ENCODE peak calls at places on chromosome 4, in six cellular contexts. N, E, I, S, C and R are unnamed samples.
A peak's percentile ranks its signal among the peaks of the same experiment; 100 is the strongest.

GRCh38 chr4:111136438-111136837 is 513.6 kb upstream of the PITX2 start:
- DNase-seq in N (no peak), E (no peak), I (no peak), S (no peak), C (no peak), R (peak; percentile 29)

GRCh38 chr4:181766061-181766460 is 477.1 kb upstream of the TENM3 start:
- DNase-seq in N (no peak), E (no peak), I (no peak), S (no peak), C (no peak), R (peak; percentile 3)

GRCh38 chr4:142016031-142016430 is 379.6 kb downstream of the IL15 start:
- DNase-seq in N (no peak), E (no peak), I (no peak), S (no peak), C (no peak), R (no peak)

GRCh38 chr4:153465583-153465921 is 608 bp upstream of the TMEM131L start:
- DNase-seq in N (peak; percentile 37), E (peak; percentile 74), I (peak; percentile 51), S (peak; percentile 63), C (peak; percentile 60), R (peak; percentile 62)

GRCh38 chr4:1011022-1011694 is at the start of gene FGFRL1:
- DNase-seq in N (peak; percentile 69), E (peak; percentile 99), I (peak; percentile 86), S (peak; percentile 94), C (peak; percentile 96), R (peak; percentile 95)

GRCh38 chr4:174398728-174399127 is 115.0 kb downstream of the CEP44 start:
- DNase-seq in N (no peak), E (no peak), I (peak; percentile 70), S (no peak), C (no peak), R (no peak)

GRCh38 chr4:38177035-38177791 is 217.0 kb downstream of the PTTG2 start:
- DNase-seq in N (no peak), E (no peak), I (no peak), S (no peak), C (no peak), R (no peak)

GRCh38 chr4:15690020-15690809 is 8.6 kb downstream of the FAM200B start:
- DNase-seq in N (peak; percentile 45), E (no peak), I (peak; percentile 88), S (no peak), C (peak; percentile 76), R (peak; percentile 63)

GRCh38 chr4:1871471-1872021 is 353 bp downstream of the NSD2 start:
- DNase-seq in N (no peak), E (peak; percentile 70), I (peak; percentile 19), S (no peak), C (peak; percentile 73), R (peak; percentile 65)

GRCh38 chr4:15004701-15005301 is 2.5 kb downstream of the CPEB2 start:
- DNase-seq in N (no peak), E (peak; percentile 91), I (peak; percentile 80), S (peak; percentile 91), C (peak; percentile 87), R (peak; percentile 50)

GRCh38 chr4:10623241-10623640 is 61.3 kb downstream of the CLNK start:
- DNase-seq in N (no peak), E (no peak), I (peak; percentile 10), S (no peak), C (no peak), R (no peak)

GRCh38 chr4:113955411-113955810 is 24.0 kb downstream of the ARSJ start:
- DNase-seq in N (no peak), E (no peak), I (no peak), S (no peak), C (no peak), R (no peak)

GRCh38 chr4:153450545-153450917 is 15.6 kb upstream of the TMEM131L start:
- DNase-seq in N (no peak), E (no peak), I (no peak), S (no peak), C (no peak), R (no peak)

GRCh38 chr4:13543091-13543581 is 1.2 kb downstream of the NKX3-2 start:
- DNase-seq in N (no peak), E (no peak), I (no peak), S (no peak), C (no peak), R (no peak)

GRCh38 chr4:3791910-3792542 is 25.8 kb downstream of the ADRA2C start:
- DNase-seq in N (no peak), E (peak; percentile 86), I (peak; percentile 29), S (peak; percentile 55), C (peak; percentile 83), R (peak; percentile 85)

GRCh38 chr4:181261279-181261678 is 981.9 kb upstream of the TENM3 start:
- DNase-seq in N (no peak), E (no peak), I (no peak), S (no peak), C (peak; percentile 31), R (no peak)

GRCh38 chr4:165077034-165077578 is 23.4 kb downstream of the TRIM75 start:
- DNase-seq in N (no peak), E (no peak), I (no peak), S (no peak), C (no peak), R (no peak)

GRCh38 chr4:158255727-158256324 is 45.5 kb downstream of the TMEM144 start:
- DNase-seq in N (peak; percentile 13), E (no peak), I (peak; percentile 27), S (no peak), C (peak; percentile 64), R (no peak)

DNA sequence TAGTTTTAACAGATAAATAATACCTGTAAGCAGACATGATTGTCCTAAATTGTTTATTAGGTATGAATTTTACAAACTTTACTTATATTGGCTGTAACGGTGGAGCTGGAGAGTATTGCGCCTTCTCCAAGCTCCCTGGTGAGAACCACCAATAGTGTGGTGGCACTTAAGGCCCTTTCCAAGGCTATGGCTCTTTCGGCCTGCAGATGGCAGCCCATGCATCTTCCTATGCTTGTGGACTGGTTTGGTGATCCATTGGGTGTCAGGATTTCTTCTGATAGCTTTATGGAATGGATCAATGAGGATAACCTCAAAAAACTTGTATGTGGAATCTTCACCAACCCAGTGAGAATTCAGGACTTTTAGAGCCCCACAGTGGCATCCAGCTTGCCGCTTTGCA is 7.8 kb downstream of the LARP1B start:
- DNase-seq in N (peak; percentile 13), E (no peak), I (peak; percentile 27), S (no peak), C (no peak), R (peak; percentile 52)
- TF ChIP-seq CTCF in N (peak; percentile 30), E (no peak), I (peak; percentile 24), S (no peak), C (no peak), R (peak; percentile 33)

GRCh38 chr4:124334119-124334518 is 378.4 kb downstream of the ANKRD50 start:
- DNase-seq in N (peak; percentile 10), E (no peak), I (peak; percentile 81), S (no peak), C (peak; percentile 80), R (no peak)
- H3K4me3 ChIP-seq in N (no peak overlapping the region), E (no peak overlapping the region), I (no peak overlapping the region), S (no peak overlapping the region), C (no peak overlapping the region), R (no peak overlapping the region)

GRCh38 chr4:147733614-147734344 is 1.9 kb downstream of the ARHGAP10 start:
- DNase-seq in N (no peak), E (no peak), I (peak; percentile 46), S (no peak), C (no peak), R (peak; percentile 40)

GRCh38 chr4:147736458-147736857 is 4.6 kb downstream of the ARHGAP10 start:
- DNase-seq in N (peak; percentile 15), E (no peak), I (peak; percentile 66), S (no peak), C (no peak), R (no peak)

GRCh38 chr4:147732516-147733193 is 767 bp downstream of the ARHGAP10 start:
- DNase-seq in N (peak; percentile 15), E (peak; percentile 78), I (peak; percentile 51), S (peak; percentile 48), C (peak; percentile 64), R (peak; percentile 75)

GRCh38 chr4:147735413-147736301 is 3.8 kb downstream of the ARHGAP10 start:
- DNase-seq in N (no peak), E (no peak), I (no peak), S (no peak), C (no peak), R (peak; percentile 74)

GRCh38 chr4:147734496-147734895 is 2.6 kb downstream of the ARHGAP10 start:
- DNase-seq in N (no peak), E (no peak), I (no peak), S (no peak), C (no peak), R (no peak)
- H3K4me1 ChIP-seq in N (peaks cover 34% of the 10 kb centered on the region), E (peaks cover 5% of the 10 kb centered on the region), I (peaks cover 39% of the 10 kb centered on the region), S (peaks cover 38% of the 10 kb centered on the region), C (peaks cover 35% of the 10 kb centered on the region), R (peaks cover 53% of the 10 kb centered on the region)

DNA sequence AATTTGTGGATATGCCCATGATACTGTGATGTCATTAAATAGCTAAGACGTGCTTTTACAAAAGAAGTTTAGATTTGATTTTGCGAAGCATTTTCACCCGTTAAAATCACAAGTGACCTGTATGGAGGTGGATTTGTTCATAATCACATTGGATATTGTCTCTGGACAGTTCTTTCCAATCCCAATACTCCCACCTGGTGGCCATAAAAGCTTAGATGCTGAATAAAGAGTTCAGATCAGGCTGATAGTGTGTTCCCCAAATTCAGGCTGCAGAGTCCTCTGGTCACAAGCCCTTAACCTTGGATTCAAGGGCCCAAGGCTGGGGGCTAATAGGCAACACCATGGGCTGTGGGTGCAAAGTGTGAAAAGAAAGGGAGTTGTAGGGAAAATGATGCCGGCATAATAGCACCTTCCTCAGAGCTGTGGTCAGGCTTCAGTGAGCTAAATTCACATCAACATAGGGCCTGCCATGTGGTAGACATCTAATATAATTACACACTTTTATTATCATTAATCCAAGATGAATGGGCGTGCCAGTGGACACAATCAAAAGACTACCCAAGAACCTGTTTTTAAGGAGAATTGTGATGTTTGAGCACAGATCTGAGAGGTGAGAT is 28.1 kb downstream of the SMIM43 start:
- DNase-seq in N (peak; percentile 49), E (no peak), I (peak; percentile 47), S (no peak), C (peak; percentile 74), R (peak; percentile 47)
- TF ChIP-seq CTCF in N (peak; percentile 70), E (no peak), I (peak; percentile 59), S (peak; percentile 44), C (peak; percentile 66), R (peak; percentile 49)

GRCh38 chr4:31660916-31661315 is 940.7 kb downstream of the PCDH7 start:
- DNase-seq in N (no peak), E (no peak), I (no peak), S (no peak), C (no peak), R (no peak)
- H3K4me3 ChIP-seq in N (no peak overlapping the region), E (no peak overlapping the region), I (no peak overlapping the region), S (no peak overlapping the region), C (no peak overlapping the region), R (no peak overlapping the region)

GRCh38 chr4:98516441-98517323 is 141.7 kb downstream of the TSPAN5 start:
- DNase-seq in N (no peak), E (no peak), I (no peak), S (no peak), C (no peak), R (no peak)

GRCh38 chr4:98514930-98515809 is 143.2 kb downstream of the TSPAN5 start:
- DNase-seq in N (no peak), E (no peak), I (no peak), S (no peak), C (no peak), R (no peak)

GRCh38 chr4:98517444-98518021 is 140.9 kb downstream of the TSPAN5 start:
- DNase-seq in N (no peak), E (no peak), I (no peak), S (no peak), C (no peak), R (no peak)

GRCh38 chr4:98518555-98519267 is 139.7 kb downstream of the TSPAN5 start:
- DNase-seq in N (no peak), E (no peak), I (no peak), S (no peak), C (no peak), R (no peak)

GRCh38 chr4:98516042-98516440 is 142.4 kb downstream of the TSPAN5 start:
- DNase-seq in N (peak; percentile 26), E (no peak), I (peak; percentile 72), S (no peak), C (peak; percentile 44), R (no peak)
- H3K4me1 ChIP-seq in N (peaks cover 41% of the 10 kb centered on the region), E (no peaks in the 10 kb centered on the region), I (peaks cover 39% of the 10 kb centered on the region), S (peaks cover 5% of the 10 kb centered on the region), C (peaks cover 43% of the 10 kb centered on the region), R (peaks cover 8% of the 10 kb centered on the region)